ENCODE peak calls at places on chromosomes 12 and 14, in ten cellular contexts. D is amniotic stem cell, H is fibroblast of pulmonary artery, Q is coronary artery, V is psoas muscle, E is cardiac muscle cell, Z is AML-193, W is esophagus squamous epithelium, M is non-pigmented ciliary epithelial cell, K is T-cell. C is an unnamed sample.
A peak's percentile ranks its signal among the peaks of the same experiment; 100 is the strongest.

GRCh38 chr12:20946732-20947131 is 136.2 kb downstream of the SLCO1B3 start:
- DNase-seq in D (no peak), H (peak; percentile 10), Q (no peak), V (no peak), E (peak; percentile 34), Z (peak; percentile 8), W (no peak), M (no peak), K (no peak), C (no peak)

GRCh38 chr14:91372680-91373495 is 44.7 kb downstream of the CCDC88C start:
- DNase-seq in D (no peak), H (no peak), Q (no peak), V (peak; percentile 39), E (no peak), Z (no peak), W (no peak), M (no peak), K (peak; percentile 61), C (no peak)

GRCh38 chr12:69115955-69116354 is 123.4 kb upstream of the CPSF6 start:
- DNase-seq in D (no peak), H (no peak), Q (no peak), V (no peak), E (no peak), Z (no peak), W (no peak), M (no peak), K (no peak), C (no peak)

GRCh38 chr14:92988786-92989755 is 66.1 kb downstream of the CHGA start:
- DNase-seq in D (no peak), H (no peak), Q (no peak), V (peak; percentile 32), E (no peak), Z (no peak), W (no peak), M (no peak), K (no peak), C (no peak)

GRCh38 chr12:49622501-49623141 is 740 bp upstream of the PRPF40B start:
- DNase-seq in D (no peak), H (no peak), Q (peak; percentile 73), V (no peak), E (peak; percentile 59), Z (no peak), W (no peak), M (no peak), K (peak; percentile 36), C (no peak)

GRCh38 chr12:71128191-71128590 is 29.6 kb downstream of the TSPAN8 start:
- DNase-seq in D (no peak), H (peak; percentile 37), Q (no peak), V (no peak), E (peak; percentile 28), Z (no peak), W (no peak), M (no peak), K (no peak), C (peak; percentile 17)

GRCh38 chr12:57726884-57727757 is 11.4 kb downstream of the AGAP2 start:
- DNase-seq in D (no peak), H (no peak), Q (no peak), V (peak; percentile 82), E (peak; percentile 73), Z (no peak), W (no peak), M (no peak), K (no peak), C (no peak)

GRCh38 chr14:99468836-99469592 is 11.6 kb downstream of the SETD3 start:
- DNase-seq in D (no peak), H (no peak), Q (no peak), V (no peak), E (no peak), Z (no peak), W (no peak), M (no peak), K (no peak), C (no peak)

GRCh38 chr12:62256408-62257079 is 3.7 kb upstream of the USP15 start:
- DNase-seq in D (no peak), H (peak; percentile 67), Q (no peak), V (no peak), E (no peak), Z (peak; percentile 47), W (no peak), M (no peak), K (no peak), C (no peak)

GRCh38 chr12:107402041-107403022 is 283.3 kb upstream of the PWP1 start:
- DNase-seq in D (no peak), H (peak; percentile 76), Q (no peak), V (no peak), E (peak; percentile 72), Z (peak; percentile 62), W (no peak), M (no peak), K (peak; percentile 58), C (no peak)

GRCh38 chr12:108231109-108231905 is 102.2 kb downstream of the WSCD2 start:
- DNase-seq in D (no peak), H (no peak), Q (no peak), V (no peak), E (no peak), Z (no peak), W (no peak), M (no peak), K (no peak), C (no peak)

GRCh38 chr12:115946092-115946491 is 331.4 kb downstream of the MED13L start:
- DNase-seq in D (no peak), H (no peak), Q (no peak), V (no peak), E (no peak), Z (no peak), W (no peak), M (no peak), K (no peak), C (no peak)

GRCh38 chr12:49482095-49483051 is 56.5 kb upstream of the KCNH3 start:
- DNase-seq in D (no peak), H (no peak), Q (no peak), V (no peak), E (no peak), Z (peak; percentile 22), W (no peak), M (no peak), K (no peak), C (no peak)

GRCh38 chr14:60002819-60003492 is 83.0 kb downstream of the LRRC9 start:
- DNase-seq in D (no peak), H (no peak), Q (no peak), V (peak; percentile 92), E (peak; percentile 5), Z (no peak), W (no peak), M (no peak), K (no peak), C (no peak)

GRCh38 chr14:50399251-50400032 is 2.8 kb upstream of the CDKL1 start:
- DNase-seq in D (no peak), H (peak; percentile 24), Q (no peak), V (no peak), E (no peak), Z (no peak), W (no peak), M (no peak), K (no peak), C (no peak)

GRCh38 chr12:125403145-125403789 is 338.0 kb downstream of the AACS start:
- DNase-seq in D (peak; percentile 5), H (peak; percentile 40), Q (no peak), V (no peak), E (peak; percentile 64), Z (peak; percentile 20), W (no peak), M (no peak), K (no peak), C (no peak)

GRCh38 chr12:128853321-128854197 is at the start of gene GLT1D1:
- DNase-seq in D (no peak), H (no peak), Q (no peak), V (no peak), E (peak; percentile 29), Z (no peak), W (no peak), M (no peak), K (no peak), C (no peak)

GRCh38 chr14:33986804-33987203 is 35.9 kb upstream of the EGLN3 start:
- DNase-seq in D (no peak), H (peak; percentile 87), Q (no peak), V (no peak), E (no peak), Z (no peak), W (no peak), M (peak; percentile 89), K (no peak), C (peak; percentile 55)

C was measured in AG04449.